ENCODE peak calls at places on chromosomes 12 and 14, in four cellular contexts. B is stimulated activated CD4-positive, alpha-beta T cell treated with anti-CD3 and anti-CD28 coated beads, Interleukin-4, amount 100 ng/mL, for 4 hours; T is nucleus accumbens; I is LHCN-M2. D is an unnamed sample.

GRCh38 chr12:100632445-100632892 is 59.0 kb downstream of the GAS2L3 start:
- DNase-seq in B (no peak), T (no peak), I (no peak), D (no peak)

GRCh38 chr12:3315201-3315661 is 175.8 kb upstream of the PRMT8 start:
- DNase-seq in B (no peak), T (no peak), I (peak), D (no peak)

GRCh38 chr12:124898200-124898950 is 16.1 kb downstream of the UBC start:
- DNase-seq in B (peak), T (no peak), I (no peak), D (peak)

GRCh38 chr14:61525293-61526011 is 169.9 kb upstream of the HIF1A start:
- DNase-seq in B (peak), T (no peak), I (peak), D (peak)

GRCh38 chr12:18239561-18239960 is 21.8 kb upstream of the PIK3C2G start:
- DNase-seq in B (no peak), T (no peak), I (no peak), D (no peak)

GRCh38 chr14:75283162-75283883 is 4.7 kb downstream of the FOS start:
- DNase-seq in B (no peak), T (no peak), I (no peak), D (no peak)

GRCh38 chr12:96070670-96071279 is 35.4 kb upstream of the LTA4H start:
- DNase-seq in B (no peak), T (no peak), I (no peak), D (no peak)

GRCh38 chr12:77954156-77954555 is 123.5 kb downstream of the NAV3 start:
- DNase-seq in B (no peak), T (no peak), I (no peak), D (no peak)

GRCh38 chr12:54522213-54522612 is 24.7 kb downstream of the NCKAP1L start:
- DNase-seq in B (no peak), T (no peak), I (peak), D (no peak)

GRCh38 chr14:97185186-97185585 is 388.0 kb downstream of the VRK1 start:
- DNase-seq in B (no peak), T (no peak), I (no peak), D (no peak)

GRCh38 chr12:43282106-43282505 is 269.9 kb downstream of the ADAMTS20 start:
- DNase-seq in B (no peak), T (no peak), I (peak), D (no peak)

GRCh38 chr12:78099806-78100205 is 269.1 kb downstream of the NAV3 start:
- DNase-seq in B (no peak), T (no peak), I (no peak), D (no peak)

GRCh38 chr12:58143498-58143897 is 202.1 kb downstream of the ATP23 start:
- DNase-seq in B (no peak), T (no peak), I (no peak), D (no peak)

GRCh38 chr12:17016116-17016864 is 410.3 kb upstream of the LMO3 start:
- DNase-seq in B (no peak), T (no peak), I (peak), D (no peak)

GRCh38 chr12:25769076-25769945 is 189.2 kb upstream of the RASSF8 start:
- DNase-seq in B (no peak), T (no peak), I (peak), D (no peak)

GRCh38 chr12:113261847-113262470 is 40.7 kb downstream of the TPCN1 start:
- DNase-seq in B (peak), T (no peak), I (peak), D (no peak)

GRCh38 chr12:55072093-55072492 is 52.3 kb downstream of the NEUROD4 start:
- DNase-seq in B (peak), T (no peak), I (peak), D (peak)

D was measured in activated effector memory CD4-positive, alpha-beta T cell treated with Interleukin-2 at 50 U/mL for 16 hours.